ENCODE peak calls at places on chromosomes 1 and 21, in four cellular contexts. N is heart left ventricle, K is astrocyte of the cerebellum, C is progenitor cell of endocrine pancreas. G is an unnamed sample.

GRCh38 chr1:237613984-237614383 is 276.7 kb downstream of the ZP4 start:
- DNase-seq in C (no peak), N (no peak), K (no peak), G (no peak)

GRCh38 chr1:214617843-214618242 is 14.8 kb downstream of the CENPF start:
- DNase-seq in N (no peak), C (no peak), K (no peak), G (no peak)

GRCh38 chr1:199970125-199970524 is 57.4 kb upstream of the NR5A2 start:
- DNase-seq in C (no peak), K (no peak), N (no peak), G (no peak)

GRCh38 chr1:145956776-145957442 is 908 bp downstream of the LIX1L start:
- DNase-seq in K (no peak), C (no peak), N (no peak), G (no peak)

GRCh38 chr1:185720633-185721272 is 13.4 kb upstream of the HMCN1 start:
- DNase-seq in K (peak), N (no peak), C (no peak), G (no peak)

GRCh38 chr1:54259546-54259945 is 59.6 kb downstream of the MRPL37 start:
- DNase-seq in K (no peak), N (no peak), C (no peak), G (no peak)

GRCh38 chr1:228867093-228867950 is 132.0 kb downstream of the RHOU start:
- DNase-seq in C (no peak), K (no peak), N (no peak), G (no peak)

GRCh38 chr1:8094481-8095241 is 68.6 kb upstream of the ERRFI1 start:
- DNase-seq in N (no peak), K (peak), C (no peak), G (no peak)

GRCh38 chr1:151825204-151825603 is 6.4 kb downstream of the RORC start:
- DNase-seq in N (peak), C (no peak), K (no peak), G (no peak)

GRCh38 chr21:46055863-46056281 is 42.0 kb upstream of the COL6A2 start:
- DNase-seq in N (peak), K (no peak), C (no peak), G (no peak)

GRCh38 chr1:246592695-246593094 is 26.4 kb downstream of the CNST start:
- DNase-seq in C (no peak), N (no peak), K (peak), G (no peak)

GRCh38 chr21:38649120-38649519 is 150.8 kb upstream of the ERG start:
- DNase-seq in N (no peak), C (no peak), K (no peak), G (no peak)

GRCh38 chr1:74895411-74895810 is 162.5 kb downstream of the TYW3 start:
- DNase-seq in N (no peak), K (no peak), C (no peak), G (no peak)

GRCh38 chr1:59638172-59638800 is 176.5 kb upstream of the HOOK1 start:
- DNase-seq in K (peak), C (no peak), N (no peak), G (peak)

GRCh38 chr1:92953491-92953890 is 7.8 kb downstream of the DIPK1A start:
- DNase-seq in K (no peak), C (no peak), N (no peak), G (no peak)

GRCh38 chr1:180098242-180098995 is 56.2 kb upstream of the QSOX1 start:
- DNase-seq in N (no peak), K (peak), C (no peak), G (no peak)

GRCh38 chr21:38951095-38951745 is 145.5 kb downstream of the ETS2 start:
- DNase-seq in C (no peak), K (no peak), N (no peak), G (no peak)

GRCh38 chr1:53507115-53507816 is 48.1 kb downstream of the DMRTB1 start:
- DNase-seq in C (no peak), N (peak), K (no peak), G (no peak)

GRCh38 chr1:113252166-113252565 is 138.1 kb upstream of the MAGI3 start:
- DNase-seq in K (no peak), N (no peak), C (no peak), G (no peak)

GRCh38 chr1:206878456-206878855 is 13.0 kb downstream of the IL20 start:
- DNase-seq in C (no peak), K (no peak), N (no peak), G (no peak)

GRCh38 chr1:39159224-39160036 is 45.1 kb upstream of the MACF1 start:
- DNase-seq in K (peak), C (no peak), N (no peak), G (no peak)

GRCh38 chr21:39788383-39788782 is 43.4 kb downstream of the IGSF5 start:
- DNase-seq in C (peak), N (peak), K (peak), G (peak)

GRCh38 chr1:236336084-236336483 is 54.3 kb upstream of the ERO1B start:
- DNase-seq in C (no peak), N (no peak), K (no peak), G (no peak)

GRCh38 chr1:223494926-223495645 is 101.9 kb downstream of the CCDC185 start:
- DNase-seq in N (no peak), C (no peak), K (no peak), G (no peak)

GRCh38 chr1:182677393-182678098 is 6.8 kb downstream of the RGS8 start:
- DNase-seq in C (no peak), K (no peak), N (no peak), G (no peak)

DNA sequence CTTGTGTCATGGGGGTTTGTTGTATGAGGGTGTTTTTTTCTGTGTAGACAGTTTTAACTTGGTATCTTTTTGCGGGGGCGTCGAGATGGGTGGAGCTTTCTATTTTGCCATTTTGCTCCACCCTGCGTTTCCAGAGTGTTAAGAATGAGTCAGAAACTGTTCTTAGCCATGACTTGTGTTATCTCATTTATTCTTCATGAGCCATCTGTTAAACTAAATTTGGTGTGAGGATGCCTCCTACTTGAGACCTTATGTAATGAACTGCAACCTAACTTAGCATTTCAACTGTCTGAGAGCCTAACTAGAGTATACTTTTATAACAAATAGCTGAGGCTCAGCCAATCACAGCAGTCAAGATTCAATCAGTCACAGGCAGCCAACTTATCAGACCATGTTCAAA is 1873.5 kb downstream of the NCAM2 start:
- DNase-seq in N (no peak), C (no peak), K (no peak), G (no peak)
- TF ChIP-seq CTCF in N (no peak), C (no peak), K (no peak), G (no peak)

DNA sequence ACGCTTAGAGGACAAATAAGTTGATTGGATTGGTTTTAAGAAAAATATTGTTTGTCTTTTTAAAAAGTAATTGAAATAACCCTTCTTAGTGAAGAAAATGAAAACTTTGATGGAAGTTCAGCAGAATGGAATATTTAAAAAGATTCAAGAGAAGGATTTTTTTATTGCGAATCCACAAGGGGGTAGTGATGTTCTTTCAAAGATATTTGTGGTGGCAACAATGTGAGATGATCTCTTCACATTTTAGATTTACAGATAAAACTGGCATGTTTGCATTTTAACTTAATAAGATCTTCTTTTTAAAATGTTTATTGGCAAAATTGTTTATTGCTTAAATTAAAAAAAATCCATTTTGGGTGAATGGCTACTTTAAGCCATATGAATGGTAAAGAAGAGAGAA is 8.9 kb downstream of the CAMTA1 start:
- DNase-seq in N (no peak), C (no peak), K (peak), G (no peak)
- TF ChIP-seq CTCF in N (peak), C (peak), K (no peak), G (peak)

GRCh38 chr1:155961937-155962336 is 16.4 kb downstream of the ARHGEF2 start:
- DNase-seq in C (no peak), N (peak), K (peak), G (no peak)
- TF ChIP-seq CTCF in C (no peak), N (peak), K (peak), G (no peak)

DNA sequence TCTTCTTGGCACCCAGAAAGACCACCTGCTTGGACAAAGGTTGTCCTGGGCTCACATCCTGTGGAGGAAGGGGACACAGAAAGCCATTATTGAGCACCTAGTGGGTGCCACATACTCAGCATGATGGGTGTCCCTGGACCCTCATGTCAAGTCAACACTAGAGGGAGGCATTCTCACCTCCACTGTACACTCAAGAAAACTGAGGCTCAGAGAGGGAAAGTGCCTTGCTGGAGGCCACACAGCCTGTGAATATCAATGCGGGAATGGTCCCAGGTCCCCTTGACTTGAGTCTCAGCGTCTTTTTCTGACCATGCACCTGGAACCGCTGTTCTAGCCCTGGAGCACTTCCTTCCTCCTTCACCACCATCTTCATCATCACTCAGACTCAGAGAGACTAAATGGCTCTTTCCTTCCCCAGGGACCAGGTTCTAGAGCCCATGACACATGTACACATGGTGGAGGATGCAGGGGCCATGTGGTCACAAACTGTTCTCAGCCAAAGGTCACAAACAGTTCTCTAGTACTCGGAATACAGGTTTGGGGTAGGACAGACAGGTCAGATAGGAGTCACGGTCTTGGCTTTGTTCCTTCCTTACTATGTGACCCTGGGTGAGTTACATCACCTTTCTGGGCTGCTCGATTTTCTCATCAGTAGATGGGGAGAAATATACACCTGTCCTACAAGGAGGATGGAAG is 89.2 kb upstream of the WNT4 start:
- DNase-seq in C (no peak), K (no peak), N (no peak), G (no peak)
- TF ChIP-seq CTCF in C (peak), K (no peak), N (no peak), G (no peak)

G was measured in neural crest cell.